ENCODE peak calls at places on chromosome 21, in six cellular contexts. One of them, this sample, is unnamed.

GRCh38 chr21:22728091-22728490 is 1729.9 kb downstream of the NCAM2 start:
- DNase-seq in IMR-90: no peak
- DNase-seq in mesenchymal stem cell: no peak
- DNase-seq in H9: no peak
- DNase-seq in mesendoderm: peak; percentile 69
- DNase-seq in H1: no peak
- DNase-seq in this sample: no peak

GRCh38 chr21:44913425-44914175 is 7.1 kb downstream of the ITGB2 start:
- DNase-seq in mesenchymal stem cell: no peak
- DNase-seq in mesendoderm: no peak
- DNase-seq in IMR-90: no peak
- DNase-seq in H9: no peak
- DNase-seq in H1: no peak
- DNase-seq in this sample: no peak

GRCh38 chr21:36890086-36890485 is 76.4 kb downstream of the HLCS start:
- DNase-seq in H1: no peak
- DNase-seq in mesendoderm: no peak
- DNase-seq in H9: no peak
- DNase-seq in mesenchymal stem cell: no peak
- DNase-seq in IMR-90: no peak
- DNase-seq in this sample: no peak

GRCh38 chr21:44836666-44837471 is 19.0 kb upstream of the SUMO3 start:
- DNase-seq in H9: no peak
- DNase-seq in mesendoderm: peak; percentile 40
- DNase-seq in IMR-90: no peak
- DNase-seq in mesenchymal stem cell: peak; percentile 67
- DNase-seq in H1: no peak
- DNase-seq in this sample: no peak

GRCh38 chr21:38139380-38140168 is 117.2 kb upstream of the KCNJ15 start:
- DNase-seq in H1: no peak
- DNase-seq in mesendoderm: peak; percentile 64
- DNase-seq in IMR-90: peak; percentile 62
- DNase-seq in H9: no peak
- DNase-seq in mesenchymal stem cell: peak; percentile 89
- DNase-seq in this sample: no peak

GRCh38 chr21:16522512-16522911 is 792.7 kb downstream of the USP25 start:
- DNase-seq in mesendoderm: no peak
- DNase-seq in mesenchymal stem cell: peak; percentile 29
- DNase-seq in H9: no peak
- DNase-seq in H1: no peak
- DNase-seq in IMR-90: peak; percentile 83
- DNase-seq in this sample: no peak

GRCh38 chr21:44948426-44949120 is 8.7 kb downstream of the SLX9 start:
- DNase-seq in mesendoderm: no peak
- DNase-seq in H9: no peak
- DNase-seq in mesenchymal stem cell: no peak
- DNase-seq in H1: no peak
- DNase-seq in IMR-90: no peak
- DNase-seq in this sample: no peak

GRCh38 chr21:38067086-38067739 is 151.0 kb upstream of the KCNJ6 start:
- DNase-seq in H9: no peak
- DNase-seq in mesendoderm: no peak
- DNase-seq in IMR-90: no peak
- DNase-seq in mesenchymal stem cell: no peak
- DNase-seq in H1: no peak
- DNase-seq in this sample: no peak

GRCh38 chr21:44463716-44464115 is 8.4 kb downstream of the LRRC3 start:
- DNase-seq in mesendoderm: no peak
- DNase-seq in H1: no peak
- DNase-seq in IMR-90: no peak
- DNase-seq in H9: no peak
- DNase-seq in mesenchymal stem cell: no peak
- DNase-seq in this sample: no peak

GRCh38 chr21:39610705-39611104 is 2.0 kb upstream of the B3GALT5 start:
- DNase-seq in mesendoderm: peak; percentile 92
- DNase-seq in H1: peak; percentile 77
- DNase-seq in IMR-90: no peak
- DNase-seq in mesenchymal stem cell: no peak
- DNase-seq in H9: peak; percentile 76
- DNase-seq in this sample: no peak

GRCh38 chr21:33314096-33314495 is 10.7 kb upstream of the IFNAR1 start:
- DNase-seq in H1: no peak
- DNase-seq in IMR-90: no peak
- DNase-seq in H9: no peak
- DNase-seq in mesendoderm: no peak
- DNase-seq in mesenchymal stem cell: no peak
- DNase-seq in this sample: no peak

GRCh38 chr21:28688381-28688780 is 304.3 kb downstream of the LTN1 start:
- DNase-seq in IMR-90: no peak
- DNase-seq in mesenchymal stem cell: no peak
- DNase-seq in H1: no peak
- DNase-seq in mesendoderm: no peak
- DNase-seq in H9: no peak
- DNase-seq in this sample: no peak

GRCh38 chr21:17554619-17555472 is 42.0 kb downstream of the CXADR start:
- DNase-seq in mesenchymal stem cell: no peak
- DNase-seq in H1: no peak
- DNase-seq in H9: no peak
- DNase-seq in mesendoderm: peak; percentile 74
- DNase-seq in IMR-90: peak; percentile 10
- DNase-seq in this sample: peak; percentile 14

GRCh38 chr21:21137986-21138385 is 139.8 kb downstream of the NCAM2 start:
- DNase-seq in mesendoderm: peak; percentile 60
- DNase-seq in IMR-90: peak; percentile 74
- DNase-seq in mesenchymal stem cell: peak; percentile 14
- DNase-seq in H1: no peak
- DNase-seq in H9: no peak
- DNase-seq in this sample: no peak

GRCh38 chr21:33067457-33067856 is 2.5 kb upstream of the OLIG1 start:
- DNase-seq in H9: no peak
- DNase-seq in IMR-90: no peak
- DNase-seq in H1: no peak
- DNase-seq in mesendoderm: no peak
- DNase-seq in mesenchymal stem cell: no peak
- DNase-seq in this sample: no peak

GRCh38 chr21:38937286-38937790 is 131.6 kb downstream of the ETS2 start:
- DNase-seq in mesendoderm: no peak
- DNase-seq in IMR-90: no peak
- DNase-seq in H9: no peak
- DNase-seq in mesenchymal stem cell: peak; percentile 38
- DNase-seq in H1: no peak
- DNase-seq in this sample: no peak

GRCh38 chr21:21457077-21457476 is 458.9 kb downstream of the NCAM2 start:
- DNase-seq in H1: no peak
- DNase-seq in H9: no peak
- DNase-seq in mesenchymal stem cell: no peak
- DNase-seq in mesendoderm: no peak
- DNase-seq in IMR-90: no peak
- DNase-seq in this sample: no peak

GRCh38 chr21:33157303-33157702 is 72.4 kb upstream of the IFNAR2 start:
- DNase-seq in mesendoderm: peak; percentile 45
- DNase-seq in mesenchymal stem cell: no peak
- DNase-seq in IMR-90: no peak
- DNase-seq in H9: no peak
- DNase-seq in H1: no peak
- DNase-seq in this sample: no peak

GRCh38 chr21:27590271-27590670 is 623.4 kb upstream of the ADAMTS5 start:
- DNase-seq in H9: no peak
- DNase-seq in mesendoderm: peak; percentile 2
- DNase-seq in mesenchymal stem cell: no peak
- DNase-seq in IMR-90: no peak
- DNase-seq in H1: no peak
- DNase-seq in this sample: no peak

GRCh38 chr21:39061766-39062165 is 121.5 kb downstream of the PSMG1 start:
- DNase-seq in H9: no peak
- DNase-seq in mesendoderm: peak; percentile 8
- DNase-seq in IMR-90: no peak
- DNase-seq in H1: no peak
- DNase-seq in mesenchymal stem cell: no peak
- DNase-seq in this sample: no peak

GRCh38 chr21:32794643-32795042 is 23.1 kb upstream of the PAXBP1 start:
- DNase-seq in mesendoderm: no peak
- DNase-seq in H1: no peak
- DNase-seq in IMR-90: no peak
- DNase-seq in H9: no peak
- DNase-seq in mesenchymal stem cell: no peak
- DNase-seq in this sample: no peak

GRCh38 chr21:46297311-46298082 is 11.4 kb downstream of the YBEY start:
- DNase-seq in H9: no peak
- DNase-seq in mesenchymal stem cell: no peak
- DNase-seq in H1: peak; percentile 74
- DNase-seq in mesendoderm: peak; percentile 43
- DNase-seq in IMR-90: no peak
- DNase-seq in this sample: no peak
- H2BK15ac ChIP-seq in H9: no peak overlapping the region
- H2BK15ac ChIP-seq in mesenchymal stem cell: no peak overlapping the region
- H2BK15ac ChIP-seq in H1: no peak overlapping the region
- H2BK15ac ChIP-seq in mesendoderm: no peak overlapping the region
- H2BK15ac ChIP-seq in IMR-90: no peak overlapping the region
- H2BK15ac ChIP-seq in this sample: no peak overlapping the region

GRCh38 chr21:19122371-19122770 is 718.8 kb upstream of the TMPRSS15 start:
- DNase-seq in mesendoderm: no peak
- DNase-seq in IMR-90: no peak
- DNase-seq in mesenchymal stem cell: no peak
- DNase-seq in H9: no peak
- DNase-seq in H1: no peak
- DNase-seq in this sample: no peak
- H2BK15ac ChIP-seq in mesendoderm: no peak overlapping the region
- H2BK15ac ChIP-seq in IMR-90: no peak overlapping the region
- H2BK15ac ChIP-seq in mesenchymal stem cell: no peak overlapping the region
- H2BK15ac ChIP-seq in H9: no peak overlapping the region
- H2BK15ac ChIP-seq in H1: no peak overlapping the region
- H2BK15ac ChIP-seq in this sample: no peak overlapping the region

DNA sequence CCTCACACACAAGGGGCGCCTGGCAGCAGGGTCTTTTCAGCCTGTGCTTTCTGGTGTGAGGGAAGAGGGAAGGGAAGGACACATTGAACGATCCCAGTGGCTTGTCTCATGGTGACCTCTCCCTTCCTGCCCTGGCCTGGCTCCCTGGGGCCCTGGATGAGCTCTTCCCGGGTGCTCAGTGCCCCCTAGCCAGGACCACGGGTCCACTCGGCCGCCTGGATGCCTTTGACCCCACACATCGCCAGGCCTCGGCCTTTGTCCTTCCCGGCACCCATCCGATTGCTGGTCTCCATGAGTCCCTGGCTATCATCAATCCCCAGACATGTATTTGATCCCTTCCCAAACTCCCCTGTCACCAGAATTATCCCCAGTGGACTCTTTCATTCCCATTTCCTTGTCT is 6.0 kb upstream of the TFF3 start:
- DNase-seq in H1: no peak
- DNase-seq in IMR-90: no peak
- DNase-seq in mesendoderm: no peak
- DNase-seq in mesenchymal stem cell: no peak
- DNase-seq in H9: no peak
- DNase-seq in this sample: no peak
- H2BK15ac ChIP-seq in H1: no peak overlapping the region
- H2BK15ac ChIP-seq in IMR-90: no peak overlapping the region
- H2BK15ac ChIP-seq in mesendoderm: no peak overlapping the region
- H2BK15ac ChIP-seq in mesenchymal stem cell: no peak overlapping the region
- H2BK15ac ChIP-seq in H9: no peak overlapping the region
- H2BK15ac ChIP-seq in this sample: no peak overlapping the region

GRCh38 chr21:34644815-34645214 is 24.0 kb upstream of the CLIC6 start:
- DNase-seq in H9: no peak
- DNase-seq in H1: no peak
- DNase-seq in IMR-90: no peak
- DNase-seq in mesendoderm: no peak
- DNase-seq in mesenchymal stem cell: no peak
- DNase-seq in this sample: no peak
- H2BK15ac ChIP-seq in H9: no peak overlapping the region
- H2BK15ac ChIP-seq in H1: no peak overlapping the region
- H2BK15ac ChIP-seq in IMR-90: no peak overlapping the region
- H2BK15ac ChIP-seq in mesendoderm: no peak overlapping the region
- H2BK15ac ChIP-seq in mesenchymal stem cell: no peak overlapping the region
- H2BK15ac ChIP-seq in this sample: no peak overlapping the region

DNA sequence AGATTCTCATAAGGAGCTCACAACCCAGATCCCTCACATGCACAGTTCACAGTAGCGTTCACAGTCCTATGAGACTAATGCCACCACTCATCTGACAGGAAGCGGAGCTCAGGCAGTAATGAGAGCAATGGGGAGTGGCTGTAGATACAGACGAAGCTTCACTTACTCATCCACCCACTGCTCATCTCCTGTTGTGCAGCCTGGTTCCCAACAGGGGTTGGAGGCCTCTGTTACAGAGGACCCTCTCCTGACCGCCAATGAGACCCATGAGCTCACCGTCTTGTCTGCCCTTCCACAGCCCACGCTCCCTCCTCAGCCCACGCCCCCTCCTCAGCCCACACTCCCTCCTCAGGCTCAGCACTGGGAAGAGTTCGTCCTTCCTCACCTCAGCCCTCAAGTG is 39.6 kb downstream of the RSPH1 start:
- DNase-seq in mesenchymal stem cell: no peak
- DNase-seq in mesendoderm: no peak
- DNase-seq in H9: no peak
- DNase-seq in IMR-90: no peak
- DNase-seq in H1: no peak
- DNase-seq in this sample: no peak
- H2BK15ac ChIP-seq in mesenchymal stem cell: no peak overlapping the region
- H2BK15ac ChIP-seq in mesendoderm: no peak overlapping the region
- H2BK15ac ChIP-seq in H9: no peak overlapping the region
- H2BK15ac ChIP-seq in IMR-90: no peak overlapping the region
- H2BK15ac ChIP-seq in H1: no peak overlapping the region
- H2BK15ac ChIP-seq in this sample: peak overlapping the region; percentile 60

DNA sequence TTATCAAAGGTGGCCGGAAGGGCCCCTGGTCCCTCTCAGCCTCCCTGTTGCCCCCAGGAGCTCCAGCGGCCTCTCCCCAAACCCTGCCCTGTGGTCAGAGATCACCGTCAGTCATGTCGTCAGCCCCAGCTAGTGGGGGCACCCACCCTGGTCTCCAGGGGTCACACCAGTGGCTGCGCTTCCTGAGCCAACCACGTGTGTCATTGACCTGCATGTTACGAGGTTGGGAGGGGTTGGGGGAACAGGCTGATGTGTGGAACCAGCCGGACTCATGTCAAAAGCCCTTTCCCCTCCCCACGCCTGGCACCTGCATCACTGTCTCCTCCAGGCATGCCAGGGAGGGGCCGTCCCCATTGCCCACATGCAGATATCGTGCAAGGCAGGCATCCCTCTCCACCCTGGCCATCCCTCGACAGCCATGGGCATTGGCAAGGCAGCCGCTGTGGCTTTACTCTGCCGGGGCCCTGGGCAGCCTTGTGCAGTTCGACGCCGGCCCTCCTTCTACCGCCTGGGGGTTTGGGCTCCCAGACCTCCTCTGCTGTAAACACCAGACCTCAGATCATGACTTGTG is 128.7 kb downstream of the CRYAA start:
- DNase-seq in mesenchymal stem cell: no peak
- DNase-seq in H1: no peak
- DNase-seq in mesendoderm: no peak
- DNase-seq in H9: no peak
- DNase-seq in IMR-90: no peak
- DNase-seq in this sample: no peak
- H2BK15ac ChIP-seq in mesenchymal stem cell: no peak overlapping the region
- H2BK15ac ChIP-seq in H1: no peak overlapping the region
- H2BK15ac ChIP-seq in mesendoderm: no peak overlapping the region
- H2BK15ac ChIP-seq in H9: no peak overlapping the region
- H2BK15ac ChIP-seq in IMR-90: no peak overlapping the region
- H2BK15ac ChIP-seq in this sample: peak overlapping the region; percentile 55